ENCODE peak calls at places on chromosome 1, in nine cellular contexts. V is RCC 7860, A is heart left ventricle, U is AG08396, C is fibroblast of mammary gland, T is OCI-LY7, Z is psoas muscle, S is hypothalamus, Q is amniotic stem cell. L is an unnamed sample.

GRCh38 chr1:196723325-196724185 is 51.1 kb upstream of the CFHR3 start:
- DNase-seq in A (no peak), Z (no peak), C (peak), Q (no peak), T (peak), V (no peak), U (peak), S (no peak), L (peak)

GRCh38 chr1:14468751-14469150 is 129.7 kb upstream of the KAZN start:
- DNase-seq in A (no peak), V (no peak), U (no peak), C (no peak), Q (no peak), Z (no peak), S (no peak), T (no peak), L (no peak)

GRCh38 chr1:204971700-204972336 is 71.2 kb upstream of the CNTN2 start:
- DNase-seq in C (peak), V (peak), T (no peak), Q (peak), S (no peak), U (peak), A (no peak), Z (no peak), L (no peak)

GRCh38 chr1:30900486-30900885 is 8.1 kb downstream of the SDC3 start:
- DNase-seq in A (no peak), C (no peak), Q (no peak), U (no peak), Z (no peak), S (no peak), T (no peak), V (no peak), L (no peak)

GRCh38 chr1:121413817-121414216 is 229.0 kb downstream of the SRGAP2C start:
- DNase-seq in A (no peak), V (no peak), Z (no peak), U (no peak), T (no peak), S (no peak), Q (no peak), C (no peak), L (no peak)

GRCh38 chr1:58572691-58573090 is 4.4 kb downstream of the TACSTD2 start:
- DNase-seq in V (no peak), Z (no peak), C (no peak), S (no peak), A (no peak), T (no peak), U (no peak), Q (no peak), L (peak)

GRCh38 chr1:172144445-172145060 is 275.9 kb upstream of the C1orf105 start:
- DNase-seq in U (peak), S (no peak), T (no peak), V (no peak), Q (peak), Z (peak), A (peak), C (peak), L (no peak)

GRCh38 chr1:205582471-205583291 is 49.1 kb downstream of the ELK4 start:
- DNase-seq in Z (no peak), A (peak), V (no peak), C (no peak), T (peak), S (no peak), U (no peak), Q (no peak), L (peak)

GRCh38 chr1:230827081-230827681 is 41.1 kb downstream of the C1orf198 start:
- DNase-seq in C (peak), Q (no peak), S (peak), U (no peak), Z (no peak), T (no peak), A (peak), V (peak), L (peak)

GRCh38 chr1:12480748-12481362 is 137.2 kb downstream of the DHRS3 start:
- DNase-seq in V (peak), C (peak), T (peak), Z (no peak), Q (peak), U (peak), A (no peak), S (no peak), L (no peak)